ENCODE peak calls at places on chromosomes 16 and 17, in nine cellular contexts. R, F, N, Q, L, V, Z, C and M are unnamed samples.

GRCh38 chr17:50764860-50765259 is 2.5 kb downstream of the ANKRD40CL start:
- DNase-seq in R (no peak), F (no peak), N (no peak), Q (no peak), L (no peak), V (no peak), Z (no peak), C (no peak), M (peak; percentile 9)

GRCh38 chr16:5257462-5257861 is 159.9 kb upstream of the EEF2KMT start:
- DNase-seq in R (no peak), F (no peak), N (no peak), Q (no peak), L (no peak), V (no peak), Z (no peak), C (no peak), M (no peak)

GRCh38 chr17:14910916-14911315 is 354.2 kb downstream of the PMP22 start:
- DNase-seq in R (no peak), F (no peak), N (no peak), Q (no peak), L (no peak), V (no peak), Z (no peak), C (no peak), M (no peak)

GRCh38 chr16:85761866-85762265 is 11.0 kb upstream of the C16orf74 start:
- DNase-seq in R (no peak), F (no peak), N (no peak), Q (peak; percentile 70), L (no peak), V (no peak), Z (no peak), C (no peak), M (no peak)

GRCh38 chr17:80208050-80208449 is 12.1 kb downstream of the SGSH start:
- DNase-seq in R (no peak), F (no peak), N (peak; percentile 66), Q (no peak), L (peak; percentile 66), V (no peak), Z (no peak), C (no peak), M (no peak)

GRCh38 chr16:84929421-84930297 is 81.7 kb downstream of the ZDHHC7 start:
- DNase-seq in R (no peak), F (no peak), N (peak; percentile 82), Q (no peak), L (no peak), V (no peak), Z (no peak), C (peak; percentile 82), M (no peak)

GRCh38 chr16:86528061-86528929 is 18.0 kb downstream of the FOXF1 start:
- DNase-seq in R (no peak), F (no peak), N (no peak), Q (no peak), L (no peak), V (no peak), Z (no peak), C (no peak), M (no peak)

GRCh38 chr17:43003542-43004172 is 2.9 kb upstream of the IFI35 start:
- DNase-seq in R (no peak), F (no peak), N (no peak), Q (no peak), L (no peak), V (no peak), Z (no peak), C (no peak), M (no peak)

GRCh38 chr17:6752068-6752909 is 3.6 kb upstream of the XAF1 start:
- DNase-seq in R (no peak), F (no peak), N (peak; percentile 50), Q (no peak), L (peak; percentile 61), V (no peak), Z (no peak), C (peak; percentile 47), M (no peak)

GRCh38 chr17:7632492-7632894 is 2.6 kb downstream of the SHBG start:
- DNase-seq in R (no peak), F (peak; percentile 47), N (peak; percentile 60), Q (peak; percentile 62), L (no peak), V (no peak), Z (no peak), C (no peak), M (no peak)

GRCh38 chr16:4523686-4524085 is 14.9 kb downstream of the CDIP1 start:
- DNase-seq in R (no peak), F (no peak), N (no peak), Q (no peak), L (no peak), V (peak; percentile 13), Z (no peak), C (no peak), M (no peak)

GRCh38 chr17:8916470-8916869 is 49.0 kb upstream of the PIK3R6 start:
- DNase-seq in R (no peak), F (no peak), N (no peak), Q (no peak), L (no peak), V (no peak), Z (no peak), C (no peak), M (no peak)

GRCh38 chr16:2486645-2487516 is 12.0 kb downstream of the TBC1D24 start:
- DNase-seq in R (peak; percentile 78), F (no peak), N (no peak), Q (peak; percentile 50), L (no peak), V (peak; percentile 75), Z (no peak), C (no peak), M (peak; percentile 88)

GRCh38 chr17:48545022-48545376 is at the start of gene HOXB2:
- DNase-seq in R (no peak), F (no peak), N (no peak), Q (no peak), L (no peak), V (no peak), Z (no peak), C (no peak), M (no peak)

GRCh38 chr16:57007050-57007449 is 17.7 kb downstream of the NLRC5 start:
- DNase-seq in R (no peak), F (no peak), N (no peak), Q (no peak), L (no peak), V (no peak), Z (no peak), C (no peak), M (no peak)

GRCh38 chr17:47699536-47699840 is 5.5 kb downstream of the TBKBP1 start:
- DNase-seq in R (no peak), F (no peak), N (no peak), Q (no peak), L (no peak), V (no peak), Z (no peak), C (no peak), M (no peak)

GRCh38 chr16:50972899-50973298 is 178.2 kb downstream of the SALL1 start:
- DNase-seq in R (no peak), F (no peak), N (no peak), Q (no peak), L (no peak), V (no peak), Z (no peak), C (no peak), M (no peak)
- TF ChIP-seq CTCF in R (no peak), F (no peak), N (no peak), Q (no peak), L (no peak), V (no peak), Z (no peak), C (no peak), M (no peak)

DNA sequence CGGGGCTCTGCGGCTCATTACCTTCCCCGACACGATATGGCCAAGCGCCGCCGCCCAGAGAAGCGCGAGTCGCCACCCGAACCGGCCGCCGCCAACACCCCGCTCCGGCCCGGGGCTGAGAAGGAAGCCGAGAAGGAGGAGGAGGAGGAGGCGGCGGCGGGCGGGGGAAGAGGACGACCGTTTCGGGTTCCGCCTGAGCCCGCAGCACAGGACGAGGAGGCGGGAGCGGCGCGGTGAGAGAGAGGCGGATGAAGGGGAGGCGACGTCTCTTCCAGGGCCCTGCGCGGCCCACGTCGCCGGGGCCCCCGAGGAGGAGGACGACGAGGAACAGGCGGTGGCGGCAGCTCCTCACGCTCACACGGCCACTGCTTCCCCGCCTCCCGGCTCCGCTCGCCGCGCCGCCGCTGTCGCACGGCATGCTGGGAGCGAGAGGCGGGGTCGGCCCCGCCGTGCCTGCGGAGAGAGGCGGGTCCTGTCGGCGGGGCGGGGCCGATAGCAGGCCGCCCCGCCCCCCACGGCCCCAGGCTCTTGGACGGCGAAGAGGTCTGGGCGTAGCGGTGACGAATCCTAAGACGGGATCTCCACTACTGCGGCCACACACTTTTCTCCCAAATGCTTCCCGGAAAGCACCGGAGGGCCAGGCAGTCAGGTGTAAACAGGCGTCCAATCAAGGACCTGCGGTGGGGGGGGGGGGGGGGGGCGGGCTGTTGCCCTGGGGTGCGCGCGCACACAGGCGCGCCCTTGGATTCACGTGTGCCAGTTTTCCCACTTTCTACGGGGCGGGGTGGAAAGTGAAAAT is 97.3 kb upstream of the METTL9 start:
- DNase-seq in R (peak; percentile 88), F (peak; percentile 99), N (peak; percentile 97), Q (peak; percentile 94), L (peak; percentile 99), V (peak; percentile 97), Z (peak; percentile 94), C (peak; percentile 97), M (peak; percentile 90)
- TF ChIP-seq CTCF in R (no peak), F (no peak), N (no peak), Q (no peak), L (no peak), V (no peak), Z (no peak), C (peak; percentile 3), M (peak; percentile 6)

GRCh38 chr17:78132767-78133178 is 2.2 kb downstream of the TMC8 start:
- DNase-seq in R (no peak), F (no peak), N (no peak), Q (no peak), L (no peak), V (no peak), Z (no peak), C (no peak), M (no peak)

GRCh38 chr17:78134899-78135385 is 4.4 kb downstream of the TMC8 start:
- DNase-seq in R (peak; percentile 9), F (no peak), N (no peak), Q (no peak), L (no peak), V (peak; percentile 37), Z (no peak), C (no peak), M (no peak)

GRCh38 chr17:78135858-78136500 is 5.4 kb downstream of the TMC8 start:
- DNase-seq in R (no peak), F (no peak), N (no peak), Q (no peak), L (no peak), V (no peak), Z (no peak), C (no peak), M (no peak)

GRCh38 chr17:78133179-78133951 is 2.8 kb downstream of the TMC8 start:
- DNase-seq in R (peak; percentile 26), F (no peak), N (no peak), Q (no peak), L (peak; percentile 65), V (no peak), Z (no peak), C (no peak), M (no peak)

GRCh38 chr17:78133971-78134898 is 3.7 kb downstream of the TMC8 start:
- DNase-seq in R (peak; percentile 80), F (peak; percentile 69), N (no peak), Q (peak; percentile 91), L (peak; percentile 68), V (peak; percentile 89), Z (peak; percentile 39), C (no peak), M (no peak)
- TF ChIP-seq CTCF in R (peak; percentile 72), F (peak; percentile 19), N (no peak), Q (peak; percentile 97), L (peak; percentile 29), V (peak; percentile 14), Z (peak; percentile 59), C (peak; percentile 31), M (peak; percentile 78)

GRCh38 chr17:44581868-44582267 is 24.6 kb downstream of the FZD2 start:
- DNase-seq in R (no peak), F (no peak), N (no peak), Q (peak; percentile 37), L (no peak), V (no peak), Z (no peak), C (no peak), M (no peak)
- TF ChIP-seq CTCF in R (no peak), F (no peak), N (no peak), Q (peak; percentile 57), L (peak; percentile 25), V (no peak), Z (peak; percentile 6), C (no peak), M (peak; percentile 5)